ENCODE peak calls at places on chromosomes 6 and 20, in four cellular contexts. S is myocyte; U is stimulated activated CD4-positive, alpha-beta T cell treated with anti-CD3 and anti-CD28 coated beads, Interleukin-12 subunit alpha, Interleukin-12 subunit beta, amount 100 ng/mL, for 48 hours; H is SK-MEL-5. K is an unnamed sample.

GRCh38 chr6:4588163-4588562 is 188.0 kb upstream of the CDYL start:
- DNase-seq in H (no peak), U (no peak), S (no peak), K (no peak)

GRCh38 chr6:153816306-153816845 is 222.7 kb upstream of the OPRM1 start:
- DNase-seq in U (no peak), H (no peak), S (no peak), K (no peak)

GRCh38 chr6:7899046-7899888 is 11.3 kb downstream of the TXNDC5 start:
- DNase-seq in H (no peak), U (no peak), S (no peak), K (no peak)

GRCh38 chr6:112231609-112232060 is 22.7 kb downstream of the LAMA4 start:
- DNase-seq in H (no peak), S (peak; percentile 51), U (no peak), K (peak; percentile 28)

GRCh38 chr6:63740709-63741108 is 105.1 kb downstream of the PHF3 start:
- DNase-seq in H (no peak), U (no peak), S (peak; percentile 52), K (no peak)

GRCh38 chr20:8464368-8464767 is 332.3 kb downstream of the PLCB1 start:
- DNase-seq in S (no peak), H (no peak), U (no peak), K (no peak)

GRCh38 chr20:47007826-47008655 is 113.4 kb downstream of the EYA2 start:
- DNase-seq in H (no peak), U (no peak), S (no peak), K (peak; percentile 99)

GRCh38 chr20:22805219-22805618 is 220.8 kb upstream of the FOXA2 start:
- DNase-seq in U (no peak), H (no peak), S (peak; percentile 99), K (peak; percentile 94)

GRCh38 chr6:4008324-4009047 is 70.5 kb downstream of the FAM217A start:
- DNase-seq in S (peak; percentile 61), H (peak; percentile 93), U (no peak), K (peak; percentile 58)

GRCh38 chr20:8152183-8152582 is 20.1 kb downstream of the PLCB1 start:
- DNase-seq in H (no peak), U (no peak), S (no peak), K (no peak)

GRCh38 chr6:31560697-31561058 is 11.4 kb upstream of the LTA start:
- DNase-seq in U (no peak), H (no peak), S (no peak), K (no peak)

GRCh38 chr6:159720708-159721107 is 6.6 kb upstream of the WTAP start:
- DNase-seq in S (no peak), H (peak; percentile 54), U (no peak), K (peak; percentile 54)

GRCh38 chr6:130307752-130308361 is 58.0 kb upstream of the TMEM200A start:
- DNase-seq in U (no peak), H (no peak), S (no peak), K (no peak)

GRCh38 chr6:18488004-18488403 is 100.9 kb downstream of the RNF144B start:
- DNase-seq in S (no peak), U (no peak), H (no peak), K (no peak)

GRCh38 chr20:17377222-17377621 is 150.4 kb downstream of the PCSK2 start:
- DNase-seq in H (no peak), U (no peak), S (no peak), K (no peak)

GRCh38 chr20:44448753-44449546 is 26.7 kb upstream of the TTPAL start:
- DNase-seq in U (peak; percentile 3), H (peak; percentile 72), S (no peak), K (peak; percentile 39)

GRCh38 chr6:161303628-161304340 is 29.9 kb upstream of the AGPAT4 start:
- DNase-seq in H (no peak), U (no peak), S (no peak), K (no peak)

GRCh38 chr20:50224553-50225255 is 34.1 kb downstream of the CEBPB start:
- DNase-seq in H (peak; percentile 48), U (no peak), S (peak; percentile 94), K (no peak)

GRCh38 chr6:51303313-51303712 is 484.6 kb downstream of the TFAP2B start:
- DNase-seq in U (no peak), S (no peak), H (no peak), K (no peak)

GRCh38 chr6:81749704-81750103 is 2.8 kb downstream of the TENT5A start:
- DNase-seq in H (no peak), U (no peak), S (peak; percentile 61), K (no peak)

GRCh38 chr6:35754452-35755321 is 17.9 kb downstream of the ARMC12 start:
- DNase-seq in S (no peak), H (no peak), U (no peak), K (no peak)

GRCh38 chr6:113039013-113039412 is 691.9 kb downstream of the RFPL4B start:
- DNase-seq in U (no peak), H (peak; percentile 4), S (no peak), K (no peak)

GRCh38 chr20:59994697-59995122 is 36.5 kb downstream of the CDH26 start:
- DNase-seq in S (peak; percentile 67), U (no peak), H (peak; percentile 55), K (peak; percentile 89)

GRCh38 chr6:109526905-109527628 is 44.0 kb upstream of the ZBTB24 start:
- DNase-seq in S (peak; percentile 79), H (peak; percentile 85), U (peak; percentile 28), K (peak; percentile 84)

GRCh38 chr6:36595168-36595818 is 1.1 kb downstream of the SRSF3 start:
- DNase-seq in U (no peak), S (peak; percentile 53), H (peak; percentile 58), K (peak; percentile 56)

GRCh38 chr6:127266178-127266891 is at the start of gene RNF146:
- DNase-seq in H (peak; percentile 85), U (peak; percentile 66), S (peak; percentile 90), K (peak; percentile 87)

GRCh38 chr6:138522611-138523010 is 23.3 kb upstream of the NHSL1 start:
- DNase-seq in S (no peak), U (no peak), H (no peak), K (no peak)

GRCh38 chr20:59027746-59028320 is 4.3 kb downstream of the ATP5F1E start:
- DNase-seq in S (peak; percentile 50), U (no peak), H (no peak), K (peak; percentile 40)

GRCh38 chr6:135126034-135126433 is 55.1 kb upstream of the MYB start:
- DNase-seq in U (no peak), S (no peak), H (no peak), K (no peak)